ENCODE peak calls at places on chromosomes 13 and 19, in ten cellular contexts. X, I, S, G, W, T, P, F, M and V are unnamed samples.
A peak's percentile ranks its signal among the peaks of the same experiment; 100 is the strongest.

GRCh38 chr19:12611361-12611699 is 610 bp downstream of the ZNF791 start:
- DNase-seq in X (no peak), I (peak; percentile 74), S (peak; percentile 82), G (peak; percentile 71), W (peak; percentile 91), T (peak; percentile 86), P (no peak), F (peak; percentile 76), M (peak; percentile 66), V (peak; percentile 38)

GRCh38 chr13:32047088-32047487 is 15.5 kb downstream of the FRY start:
- DNase-seq in X (no peak), I (no peak), S (no peak), G (no peak), W (no peak), T (no peak), P (no peak), F (no peak), M (no peak), V (no peak)

GRCh38 chr19:55156202-55157063 is 1.1 kb downstream of the TNNI3 start:
- DNase-seq in X (no peak), I (no peak), S (peak; percentile 83), G (no peak), W (no peak), T (peak; percentile 81), P (no peak), F (no peak), M (peak; percentile 99), V (no peak)

GRCh38 chr19:2846180-2846935 is 5.1 kb downstream of the ZNF555 start:
- DNase-seq in X (no peak), I (no peak), S (no peak), G (no peak), W (no peak), T (no peak), P (no peak), F (no peak), M (no peak), V (no peak)

GRCh38 chr19:28330831-28331230 is 882.1 kb downstream of the UQCRFS1 start:
- DNase-seq in X (no peak), I (peak; percentile 59), S (no peak), G (no peak), W (no peak), T (no peak), P (peak; percentile 27), F (no peak), M (no peak), V (no peak)

GRCh38 chr19:55161571-55162322 is 4.2 kb upstream of the TNNI3 start:
- DNase-seq in X (no peak), I (no peak), S (no peak), G (no peak), W (no peak), T (peak; percentile 50), P (no peak), F (no peak), M (no peak), V (no peak)

GRCh38 chr19:39154626-39155100 is 29.1 kb downstream of the PAK4 start:
- DNase-seq in X (no peak), I (no peak), S (no peak), G (no peak), W (no peak), T (no peak), P (no peak), F (peak; percentile 85), M (peak; percentile 66), V (no peak)

GRCh38 chr19:47623921-47624391 is 15.0 kb downstream of the BICRA start:
- DNase-seq in X (no peak), I (no peak), S (no peak), G (no peak), W (no peak), T (no peak), P (no peak), F (no peak), M (no peak), V (no peak)

GRCh38 chr19:7505682-7506384 is 10.1 kb upstream of the ZNF358 start:
- DNase-seq in X (peak; percentile 47), I (no peak), S (no peak), G (no peak), W (peak; percentile 64), T (no peak), P (no peak), F (no peak), M (no peak), V (no peak)

GRCh38 chr13:98739023-98739422 is 13.4 kb downstream of the SLC15A1 start:
- DNase-seq in X (no peak), I (no peak), S (no peak), G (no peak), W (no peak), T (no peak), P (no peak), F (no peak), M (no peak), V (no peak)

GRCh38 chr19:13411899-13412298 is 94.4 kb downstream of the CACNA1A start:
- DNase-seq in X (no peak), I (no peak), S (no peak), G (no peak), W (no peak), T (no peak), P (no peak), F (no peak), M (no peak), V (no peak)

GRCh38 chr19:1018393-1018792 is 2.5 kb downstream of the TMEM259 start:
- DNase-seq in X (no peak), I (no peak), S (no peak), G (no peak), W (no peak), T (no peak), P (no peak), F (no peak), M (no peak), V (no peak)

GRCh38 chr19:35266904-35267817 is 1.6 kb upstream of the USF2 start:
- DNase-seq in X (peak; percentile 37), I (peak; percentile 10), S (peak; percentile 72), G (peak; percentile 40), W (peak; percentile 80), T (peak; percentile 82), P (no peak), F (peak; percentile 41), M (peak; percentile 51), V (no peak)

GRCh38 chr13:49481788-49482187 is 14.0 kb upstream of the PHF11 start:
- DNase-seq in X (no peak), I (no peak), S (no peak), G (no peak), W (no peak), T (no peak), P (no peak), F (no peak), M (no peak), V (no peak)

DNA sequence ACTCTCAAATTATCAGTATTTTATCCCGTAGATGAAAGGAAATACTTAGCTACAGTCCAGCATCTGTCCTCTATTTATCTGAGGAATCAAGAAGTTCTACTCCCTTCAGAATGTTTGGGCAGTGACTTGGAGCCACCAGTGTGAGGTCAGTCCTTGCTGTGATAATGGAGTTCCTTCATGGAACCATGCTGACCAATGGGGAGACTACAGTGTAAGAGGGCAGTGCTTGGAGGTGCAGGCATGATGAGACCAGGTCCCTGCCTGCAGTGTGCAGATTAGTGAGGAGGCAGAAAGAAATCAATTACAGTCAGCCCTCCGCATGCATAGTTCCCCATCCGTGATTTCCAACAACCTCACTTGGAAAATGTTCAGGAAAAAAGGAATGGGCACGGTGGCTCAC is at the start of gene C19orf18:
- DNase-seq in X (no peak), I (no peak), S (no peak), G (no peak), W (no peak), T (no peak), P (no peak), F (no peak), M (no peak), V (no peak)
- H3K9me3 ChIP-seq in X (no peaks in the 10 kb centered on the region), I (peaks cover 36% of the 10 kb centered on the region), S (peaks cover 99% of the 10 kb centered on the region), G (peaks cover 22% of the 10 kb centered on the region), W (peaks cover 91% of the 10 kb centered on the region), T (peaks cover 87% of the 10 kb centered on the region), P (peaks cover 83% of the 10 kb centered on the region), F (peaks cover 100% of the 10 kb centered on the region), M (peaks cover 93% of the 10 kb centered on the region), V (peaks cover 95% of the 10 kb centered on the region)

DNA sequence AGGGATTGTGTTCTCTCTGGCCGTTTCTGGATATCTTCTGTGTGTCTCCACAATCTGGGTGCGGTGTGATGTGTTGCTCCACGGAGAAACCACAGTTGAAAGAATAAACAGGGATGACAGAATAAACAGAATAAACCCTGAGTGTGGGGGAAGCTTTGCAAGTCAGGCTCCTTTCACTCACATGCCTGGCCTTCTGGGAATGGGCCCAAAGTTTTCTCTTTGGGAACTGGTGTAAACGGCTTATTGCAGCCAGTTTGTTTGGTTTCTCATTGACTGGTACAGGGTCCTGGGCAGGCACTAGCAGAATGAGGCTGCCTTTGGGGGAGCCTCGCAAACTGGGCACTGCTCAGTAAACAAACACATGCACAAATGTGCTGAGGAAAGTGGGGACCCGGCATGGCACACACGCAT is 324.7 kb downstream of the DLEU7 start:
- DNase-seq in X (no peak), I (no peak), S (no peak), G (no peak), W (no peak), T (no peak), P (no peak), F (no peak), M (no peak), V (no peak)
- H3K4me1 ChIP-seq in X (peaks cover 6% of the 10 kb centered on the region), I (no peaks in the 10 kb centered on the region), S (peaks cover 19% of the 10 kb centered on the region), G (no peaks in the 10 kb centered on the region), W (peaks cover 41% of the 10 kb centered on the region), T (peaks cover 48% of the 10 kb centered on the region), P (peaks cover 27% of the 10 kb centered on the region), F (no peaks in the 10 kb centered on the region), M (no peaks in the 10 kb centered on the region), V (peaks cover 4% of the 10 kb centered on the region)

GRCh38 chr13:110617326-110618072 is 2.2 kb downstream of the NAXD start:
- DNase-seq in X (no peak), I (peak; percentile 88), S (no peak), G (peak; percentile 35), W (peak; percentile 88), T (no peak), P (no peak), F (no peak), M (no peak), V (no peak)

GRCh38 chr13:110620596-110620995 is 5.3 kb downstream of the NAXD start:
- DNase-seq in X (no peak), I (no peak), S (no peak), G (no peak), W (no peak), T (no peak), P (no peak), F (no peak), M (no peak), V (no peak)

GRCh38 chr13:110618780-110619179 is 3.4 kb downstream of the NAXD start:
- DNase-seq in X (no peak), I (no peak), S (no peak), G (no peak), W (no peak), T (no peak), P (no peak), F (no peak), M (no peak), V (no peak)

GRCh38 chr13:110616103-110617101 is 1.1 kb downstream of the NAXD start:
- DNase-seq in X (peak; percentile 21), I (peak; percentile 38), S (peak; percentile 38), G (no peak), W (no peak), T (peak; percentile 72), P (no peak), F (peak; percentile 57), M (no peak), V (peak; percentile 30)

GRCh38 chr13:110618167-110618566 is 2.8 kb downstream of the NAXD start:
- DNase-seq in X (no peak), I (no peak), S (no peak), G (no peak), W (no peak), T (no peak), P (no peak), F (no peak), M (no peak), V (no peak)
- TF ChIP-seq CTCF in X (no peak), I (no peak), S (no peak), G (no peak), W (no peak), T (no peak), P (no peak), F (no peak), M (no peak), V (no peak)

GRCh38 chr19:10988380-10988779 is 27.6 kb downstream of the SMARCA4 start:
- DNase-seq in X (no peak), I (no peak), S (no peak), G (no peak), W (no peak), T (no peak), P (no peak), F (no peak), M (no peak), V (no peak)
- H3K9me3 ChIP-seq in X (no peaks in the 10 kb centered on the region), I (no peaks in the 10 kb centered on the region), S (no peaks in the 10 kb centered on the region), G (no peaks in the 10 kb centered on the region), W (no peaks in the 10 kb centered on the region), T (no peaks in the 10 kb centered on the region), P (no peaks in the 10 kb centered on the region), F (no peaks in the 10 kb centered on the region), M (no peaks in the 10 kb centered on the region), V (no peaks in the 10 kb centered on the region)